ENCODE peak calls at places on chromosomes 13 and 19, in eight cellular contexts. One of them, this sample, is unnamed.

GRCh38 chr13:110404321-110404720 is 97.2 kb downstream of the COL4A2 start:
- DNase-seq in HL-60: no peak
- DNase-seq in HCT116: no peak
- DNase-seq in endothelial cell of umbilical vein: no peak
- DNase-seq in prostate gland: no peak
- DNase-seq in sigmoid colon: no peak
- DNase-seq in stomach: no peak
- DNase-seq in HepG2: no peak
- DNase-seq in this sample: no peak

GRCh38 chr19:42279902-42280760 is 11.1 kb downstream of the CIC start:
- DNase-seq in HL-60: peak; percentile 83
- DNase-seq in HCT116: peak; percentile 77
- DNase-seq in endothelial cell of umbilical vein: peak; percentile 84
- DNase-seq in prostate gland: peak; percentile 92
- DNase-seq in sigmoid colon: peak; percentile 98
- DNase-seq in stomach: peak; percentile 88
- DNase-seq in HepG2: peak; percentile 79
- DNase-seq in this sample: peak; percentile 89

GRCh38 chr19:30151081-30151480 is 209.0 kb downstream of the URI1 start:
- DNase-seq in HL-60: no peak
- DNase-seq in HCT116: no peak
- DNase-seq in endothelial cell of umbilical vein: no peak
- DNase-seq in prostate gland: no peak
- DNase-seq in sigmoid colon: no peak
- DNase-seq in stomach: no peak
- DNase-seq in HepG2: no peak
- DNase-seq in this sample: no peak

GRCh38 chr19:38522915-38523314 is 89.4 kb downstream of the RYR1 start:
- DNase-seq in HL-60: no peak
- DNase-seq in HCT116: no peak
- DNase-seq in endothelial cell of umbilical vein: no peak
- DNase-seq in prostate gland: no peak
- DNase-seq in sigmoid colon: no peak
- DNase-seq in stomach: no peak
- DNase-seq in HepG2: no peak
- DNase-seq in this sample: no peak

GRCh38 chr13:25371608-25372274 is at the start of gene ATP8A2:
- DNase-seq in HL-60: no peak
- DNase-seq in HCT116: no peak
- DNase-seq in endothelial cell of umbilical vein: no peak
- DNase-seq in prostate gland: no peak
- DNase-seq in sigmoid colon: no peak
- DNase-seq in stomach: no peak
- DNase-seq in HepG2: no peak
- DNase-seq in this sample: no peak

GRCh38 chr13:98143601-98144500 is 957 bp downstream of the FARP1 start:
- DNase-seq in HL-60: no peak
- DNase-seq in HCT116: no peak
- DNase-seq in endothelial cell of umbilical vein: peak; percentile 35
- DNase-seq in prostate gland: peak; percentile 24
- DNase-seq in sigmoid colon: peak; percentile 64
- DNase-seq in stomach: no peak
- DNase-seq in HepG2: no peak
- DNase-seq in this sample: peak; percentile 23

GRCh38 chr13:81929988-81930387 is 1589.1 kb upstream of the SPRY2 start:
- DNase-seq in HL-60: no peak
- DNase-seq in HCT116: no peak
- DNase-seq in endothelial cell of umbilical vein: peak; percentile 43
- DNase-seq in prostate gland: no peak
- DNase-seq in sigmoid colon: no peak
- DNase-seq in stomach: no peak
- DNase-seq in HepG2: peak; percentile 14
- DNase-seq in this sample: no peak

GRCh38 chr13:98838776-98839175 is 86.3 kb upstream of the SLC15A1 start:
- DNase-seq in HL-60: no peak
- DNase-seq in HCT116: no peak
- DNase-seq in endothelial cell of umbilical vein: no peak
- DNase-seq in prostate gland: no peak
- DNase-seq in sigmoid colon: no peak
- DNase-seq in stomach: no peak
- DNase-seq in HepG2: no peak
- DNase-seq in this sample: no peak

GRCh38 chr19:40143612-40144011 is 47.6 kb upstream of the MAP3K10 start:
- DNase-seq in HL-60: peak; percentile 21
- DNase-seq in HCT116: no peak
- DNase-seq in endothelial cell of umbilical vein: no peak
- DNase-seq in prostate gland: no peak
- DNase-seq in sigmoid colon: no peak
- DNase-seq in stomach: no peak
- DNase-seq in HepG2: no peak
- DNase-seq in this sample: peak; percentile 41

GRCh38 chr19:21856751-21857150 is 20.8 kb upstream of the ZNF43 start:
- DNase-seq in HL-60: no peak
- DNase-seq in HCT116: no peak
- DNase-seq in endothelial cell of umbilical vein: no peak
- DNase-seq in prostate gland: no peak
- DNase-seq in sigmoid colon: no peak
- DNase-seq in stomach: no peak
- DNase-seq in HepG2: no peak
- DNase-seq in this sample: no peak

GRCh38 chr13:43089912-43090498 is 66.6 kb downstream of the DNAJC15 start:
- DNase-seq in HL-60: no peak
- DNase-seq in HCT116: no peak
- DNase-seq in endothelial cell of umbilical vein: no peak
- DNase-seq in prostate gland: no peak
- DNase-seq in sigmoid colon: no peak
- DNase-seq in stomach: no peak
- DNase-seq in HepG2: no peak
- DNase-seq in this sample: no peak

GRCh38 chr19:39496063-39496462 is 2.7 kb upstream of the DLL3 start:
- DNase-seq in HL-60: no peak
- DNase-seq in HCT116: no peak
- DNase-seq in endothelial cell of umbilical vein: no peak
- DNase-seq in prostate gland: no peak
- DNase-seq in sigmoid colon: no peak
- DNase-seq in stomach: no peak
- DNase-seq in HepG2: no peak
- DNase-seq in this sample: no peak

GRCh38 chr13:66780814-66781213 is 449.3 kb downstream of the PCDH9 start:
- DNase-seq in HL-60: no peak
- DNase-seq in HCT116: no peak
- DNase-seq in endothelial cell of umbilical vein: no peak
- DNase-seq in prostate gland: no peak
- DNase-seq in sigmoid colon: no peak
- DNase-seq in stomach: no peak
- DNase-seq in HepG2: no peak
- DNase-seq in this sample: no peak

GRCh38 chr19:34597596-34597995 is 79.4 kb downstream of the SCGB2B2 start:
- DNase-seq in HL-60: no peak
- DNase-seq in HCT116: no peak
- DNase-seq in endothelial cell of umbilical vein: no peak
- DNase-seq in prostate gland: no peak
- DNase-seq in sigmoid colon: no peak
- DNase-seq in stomach: no peak
- DNase-seq in HepG2: no peak
- DNase-seq in this sample: no peak

GRCh38 chr19:44646049-44646416 is 2.3 kb downstream of the PVR start:
- DNase-seq in HL-60: no peak
- DNase-seq in HCT116: no peak
- DNase-seq in endothelial cell of umbilical vein: no peak
- DNase-seq in prostate gland: no peak
- DNase-seq in sigmoid colon: no peak
- DNase-seq in stomach: no peak
- DNase-seq in HepG2: no peak
- DNase-seq in this sample: no peak
- H3K4me3 ChIP-seq in HL-60: no peak overlapping the region
- H3K4me3 ChIP-seq in HCT116: no peak overlapping the region
- H3K4me3 ChIP-seq in endothelial cell of umbilical vein: peak overlapping the region; percentile 44
- H3K4me3 ChIP-seq in prostate gland: no peak overlapping the region
- H3K4me3 ChIP-seq in sigmoid colon: no peak overlapping the region
- H3K4me3 ChIP-seq in stomach: no peak overlapping the region
- H3K4me3 ChIP-seq in HepG2: no peak overlapping the region
- H3K4me3 ChIP-seq in this sample: no peak overlapping the region

GRCh38 chr13:23500858-23501257 is 67.4 kb upstream of the SACS start:
- DNase-seq in HL-60: no peak
- DNase-seq in HCT116: no peak
- DNase-seq in endothelial cell of umbilical vein: no peak
- DNase-seq in prostate gland: no peak
- DNase-seq in sigmoid colon: no peak
- DNase-seq in stomach: no peak
- DNase-seq in HepG2: no peak
- DNase-seq in this sample: no peak

GRCh38 chr13:23497186-23497585 is 63.7 kb upstream of the SACS start:
- DNase-seq in HL-60: no peak
- DNase-seq in HCT116: no peak
- DNase-seq in endothelial cell of umbilical vein: no peak
- DNase-seq in prostate gland: no peak
- DNase-seq in sigmoid colon: no peak
- DNase-seq in stomach: no peak
- DNase-seq in HepG2: no peak
- DNase-seq in this sample: no peak

GRCh38 chr13:23496255-23496654 is 62.8 kb upstream of the SACS start:
- DNase-seq in HL-60: no peak
- DNase-seq in HCT116: no peak
- DNase-seq in endothelial cell of umbilical vein: no peak
- DNase-seq in prostate gland: no peak
- DNase-seq in sigmoid colon: no peak
- DNase-seq in stomach: no peak
- DNase-seq in HepG2: no peak
- DNase-seq in this sample: no peak
- TF ChIP-seq POLR2AphosphoS5 in HL-60: no peak
- TF ChIP-seq POLR2AphosphoS5 in HCT116: no peak
- TF ChIP-seq POLR2AphosphoS5 in endothelial cell of umbilical vein: no peak
- TF ChIP-seq POLR2AphosphoS5 in prostate gland: no peak
- TF ChIP-seq POLR2AphosphoS5 in sigmoid colon: no peak
- TF ChIP-seq POLR2AphosphoS5 in stomach: no peak
- TF ChIP-seq POLR2AphosphoS5 in HepG2: no peak
- TF ChIP-seq POLR2AphosphoS5 in this sample: no peak

GRCh38 chr19:54207908-54208783 is 7.5 kb downstream of the RPS9 start:
- DNase-seq in HL-60: peak; percentile 100
- DNase-seq in HCT116: no peak
- DNase-seq in endothelial cell of umbilical vein: peak; percentile 48
- DNase-seq in prostate gland: no peak
- DNase-seq in sigmoid colon: peak; percentile 89
- DNase-seq in stomach: peak; percentile 71
- DNase-seq in HepG2: peak; percentile 59
- DNase-seq in this sample: peak; percentile 72
- H3K4me3 ChIP-seq in HL-60: no peak overlapping the region
- H3K4me3 ChIP-seq in HCT116: no peak overlapping the region
- H3K4me3 ChIP-seq in endothelial cell of umbilical vein: no peak overlapping the region
- H3K4me3 ChIP-seq in prostate gland: no peak overlapping the region
- H3K4me3 ChIP-seq in sigmoid colon: no peak overlapping the region
- H3K4me3 ChIP-seq in stomach: peak overlapping the region; percentile 89
- H3K4me3 ChIP-seq in HepG2: no peak overlapping the region
- H3K4me3 ChIP-seq in this sample: no peak overlapping the region

GRCh38 chr19:45767410-45767880 is 1.6 kb downstream of the SIX5 start:
- DNase-seq in HL-60: no peak
- DNase-seq in HCT116: no peak
- DNase-seq in endothelial cell of umbilical vein: peak; percentile 70
- DNase-seq in prostate gland: peak; percentile 83
- DNase-seq in sigmoid colon: peak; percentile 92
- DNase-seq in stomach: peak; percentile 77
- DNase-seq in HepG2: peak; percentile 78
- DNase-seq in this sample: peak; percentile 74
- TF ChIP-seq POLR2AphosphoS5 in HL-60: no peak
- TF ChIP-seq POLR2AphosphoS5 in HCT116: peak; percentile 33
- TF ChIP-seq POLR2AphosphoS5 in endothelial cell of umbilical vein: no peak
- TF ChIP-seq POLR2AphosphoS5 in prostate gland: peak; percentile 91
- TF ChIP-seq POLR2AphosphoS5 in sigmoid colon: peak; percentile 86
- TF ChIP-seq POLR2AphosphoS5 in stomach: peak; percentile 51
- TF ChIP-seq POLR2AphosphoS5 in HepG2: no peak
- TF ChIP-seq POLR2AphosphoS5 in this sample: peak; percentile 67

GRCh38 chr19:1469936-1470863 is 8.8 kb downstream of the C19orf25 start:
- DNase-seq in HL-60: no peak
- DNase-seq in HCT116: peak; percentile 42
- DNase-seq in endothelial cell of umbilical vein: no peak
- DNase-seq in prostate gland: no peak
- DNase-seq in sigmoid colon: no peak
- DNase-seq in stomach: peak; percentile 57
- DNase-seq in HepG2: no peak
- DNase-seq in this sample: peak; percentile 67
- H3K4me3 ChIP-seq in HL-60: no peak overlapping the region
- H3K4me3 ChIP-seq in HCT116: peak overlapping the region; percentile 57
- H3K4me3 ChIP-seq in endothelial cell of umbilical vein: no peak overlapping the region
- H3K4me3 ChIP-seq in prostate gland: peak overlapping the region; percentile 14
- H3K4me3 ChIP-seq in sigmoid colon: peak overlapping the region; percentile 29
- H3K4me3 ChIP-seq in stomach: peak overlapping the region; percentile 62
- H3K4me3 ChIP-seq in HepG2: peak overlapping the region; percentile 41
- H3K4me3 ChIP-seq in this sample: peak overlapping the region; percentile 23

DNA sequence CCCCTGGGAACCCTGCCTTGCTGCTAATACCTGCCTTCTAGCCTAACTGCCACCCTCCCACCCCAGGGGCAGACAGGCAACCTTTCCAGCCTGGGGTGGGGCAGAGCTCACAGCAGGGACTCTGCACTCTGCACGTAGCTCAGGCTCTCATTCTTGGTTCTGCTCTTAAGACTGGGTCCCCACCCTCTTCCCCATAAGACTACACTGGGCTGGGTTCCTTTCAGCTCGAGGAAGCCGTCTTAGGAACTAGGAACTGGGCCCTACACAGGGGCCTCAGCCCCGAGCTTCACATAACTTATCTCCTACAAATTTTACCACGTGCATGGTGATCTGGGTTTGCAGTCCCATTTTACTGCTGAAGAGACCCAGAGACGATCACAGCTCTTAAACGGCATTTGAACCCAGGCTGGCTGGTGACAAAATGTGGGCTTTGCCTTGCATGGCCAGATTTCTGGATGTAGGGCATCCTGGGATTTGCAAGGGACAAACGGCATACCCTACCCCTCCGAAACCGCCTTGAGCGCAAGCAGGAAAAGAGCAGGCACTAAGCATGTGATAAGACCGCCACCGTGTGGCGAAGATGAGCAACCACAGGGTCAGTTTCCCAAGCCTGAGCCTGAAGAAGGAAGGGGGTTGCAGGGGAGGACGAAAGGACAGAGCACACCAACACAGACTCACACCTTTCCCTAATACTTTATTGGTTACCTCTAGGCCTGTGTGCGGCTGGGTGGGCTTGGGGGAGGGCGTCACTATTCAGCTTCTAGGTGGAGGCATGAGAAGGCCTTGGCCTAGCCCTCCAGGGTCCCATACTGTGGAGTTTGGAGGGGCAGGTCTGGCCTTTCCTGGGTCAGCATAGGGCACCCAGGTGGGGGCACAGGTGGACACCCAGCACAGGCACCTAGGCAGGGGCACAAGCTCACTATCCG is 5.1 kb downstream of the JUNB start:
- DNase-seq in HL-60: peak; percentile 82
- DNase-seq in HCT116: no peak
- DNase-seq in endothelial cell of umbilical vein: peak; percentile 80
- DNase-seq in prostate gland: peak; percentile 66
- DNase-seq in sigmoid colon: peak; percentile 91
- DNase-seq in stomach: peak; percentile 79
- DNase-seq in HepG2: peak; percentile 68
- DNase-seq in this sample: peak; percentile 85
- TF ChIP-seq POLR2AphosphoS5 in HL-60: no peak
- TF ChIP-seq POLR2AphosphoS5 in HCT116: peak; percentile 59
- TF ChIP-seq POLR2AphosphoS5 in endothelial cell of umbilical vein: no peak
- TF ChIP-seq POLR2AphosphoS5 in prostate gland: peak; percentile 89
- TF ChIP-seq POLR2AphosphoS5 in sigmoid colon: peak; percentile 21
- TF ChIP-seq POLR2AphosphoS5 in stomach: peak; percentile 72
- TF ChIP-seq POLR2AphosphoS5 in HepG2: no peak
- TF ChIP-seq POLR2AphosphoS5 in this sample: no peak